ENCODE peak calls at places on chromosome 4, in five cellular contexts. C is CD4-positive, alpha-beta memory T cell; V is A549; X is tibial artery; J is body of pancreas. I is an unnamed sample. For H3K4me1, the result is how much of the 10 kb centered on the place peaks cover.

GRCh38 chr4:53935780-53936179 is 128.6 kb downstream of the CHIC2 start:
- DNase-seq in C (no peak), V (no peak), J (no peak), X (no peak), I (no peak)

GRCh38 chr4:156388826-156389225 is 435.2 kb upstream of the CTSO start:
- DNase-seq in X (no peak), C (no peak), J (no peak), V (no peak), I (no peak)

GRCh38 chr4:165294907-165295306 is 32.6 kb upstream of the MSMO1 start:
- DNase-seq in V (no peak), J (no peak), X (no peak), C (peak), I (no peak)

GRCh38 chr4:180766903-180767302 is 1476.3 kb upstream of the TENM3 start:
- DNase-seq in J (no peak), V (no peak), X (no peak), C (no peak), I (no peak)

GRCh38 chr4:144572660-144573059 is 73.3 kb upstream of the HHIP start:
- DNase-seq in X (no peak), V (peak), C (no peak), J (no peak), I (no peak)

GRCh38 chr4:54225671-54226398 is 3.3 kb upstream of the PDGFRA start:
- DNase-seq in X (no peak), V (no peak), C (no peak), J (no peak), I (no peak)

GRCh38 chr4:46503739-46504138 is 113.8 kb upstream of the GABRA2 start:
- DNase-seq in C (no peak), J (no peak), X (no peak), V (no peak), I (no peak)

GRCh38 chr4:52704676-52705075 is 45.6 kb upstream of the USP46 start:
- DNase-seq in X (no peak), V (no peak), C (no peak), J (no peak), I (no peak)

GRCh38 chr4:189124149-189124758 is 816.4 kb upstream of the FRG1 start:
- DNase-seq in V (peak), C (no peak), J (peak), X (no peak), I (no peak)

GRCh38 chr4:8583655-8584025 is 3.4 kb downstream of the GPR78 start:
- DNase-seq in V (no peak), C (no peak), J (no peak), X (no peak), I (no peak)

GRCh38 chr4:23788027-23788426 is 101.8 kb downstream of the PPARGC1A start:
- DNase-seq in X (no peak), V (no peak), C (no peak), J (no peak), I (no peak)
- H3K27ac ChIP-seq in X (no peak), V (no peak), C (no peak), J (no peak), I (peak)

GRCh38 chr4:88012652-88013051 is 5.2 kb downstream of the PKD2 start:
- DNase-seq in X (no peak), C (no peak), J (no peak), V (no peak), I (no peak)

GRCh38 chr4:88008624-88009235 is 1.3 kb downstream of the PKD2 start:
- DNase-seq in V (peak), X (no peak), J (no peak), C (no peak), I (no peak)

GRCh38 chr4:88008133-88008621 is 742 bp downstream of the PKD2 start:
- DNase-seq in J (peak), V (peak), X (peak), C (peak), I (peak)

GRCh38 chr4:88009871-88010270 is 2.4 kb downstream of the PKD2 start:
- DNase-seq in C (no peak), V (no peak), X (no peak), J (no peak), I (no peak)

GRCh38 chr4:88010921-88011320 is 3.5 kb downstream of the PKD2 start:
- DNase-seq in J (no peak), C (no peak), X (no peak), V (no peak), I (no peak)
- H3K4me1 ChIP-seq in J (under half), C (under half), X (half or more), V (half or more), I (half or more)

DNA sequence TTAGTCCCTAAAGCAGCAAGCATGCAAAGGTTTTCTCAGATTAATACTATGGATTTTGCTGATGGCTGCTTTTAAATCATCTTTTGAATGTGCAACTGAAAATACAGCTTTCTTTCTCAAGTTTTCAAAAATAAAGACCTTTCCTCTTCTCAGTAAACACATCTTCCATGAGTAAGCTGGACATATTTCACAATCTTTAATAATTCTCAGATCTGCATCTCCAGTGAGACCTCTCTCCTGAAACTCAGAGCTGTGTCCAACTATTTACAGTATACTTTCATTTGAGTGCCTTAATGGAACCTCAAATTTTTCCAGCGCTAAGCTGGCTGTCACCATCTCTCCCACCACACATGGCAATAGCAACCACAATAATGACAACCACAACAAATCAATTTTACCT is 192.4 kb upstream of the RPL34 start:
- DNase-seq in X (no peak), C (no peak), V (no peak), J (no peak), I (no peak)
- H3K27ac ChIP-seq in X (no peak), C (no peak), V (no peak), J (no peak), I (no peak)

GRCh38 chr4:827209-828081 is 1.5 kb upstream of the CPLX1 start:
- DNase-seq in C (no peak), X (peak), V (no peak), J (peak), I (no peak)

GRCh38 chr4:829761-830655 is 4.1 kb upstream of the CPLX1 start:
- DNase-seq in C (no peak), J (peak), V (no peak), X (peak), I (no peak)

GRCh38 chr4:830776-831482 is 5.0 kb upstream of the CPLX1 start:
- DNase-seq in J (no peak), V (no peak), C (no peak), X (peak), I (no peak)

GRCh38 chr4:828641-829271 is 2.8 kb upstream of the CPLX1 start:
- DNase-seq in J (peak), X (peak), C (no peak), V (peak), I (peak)

DNA sequence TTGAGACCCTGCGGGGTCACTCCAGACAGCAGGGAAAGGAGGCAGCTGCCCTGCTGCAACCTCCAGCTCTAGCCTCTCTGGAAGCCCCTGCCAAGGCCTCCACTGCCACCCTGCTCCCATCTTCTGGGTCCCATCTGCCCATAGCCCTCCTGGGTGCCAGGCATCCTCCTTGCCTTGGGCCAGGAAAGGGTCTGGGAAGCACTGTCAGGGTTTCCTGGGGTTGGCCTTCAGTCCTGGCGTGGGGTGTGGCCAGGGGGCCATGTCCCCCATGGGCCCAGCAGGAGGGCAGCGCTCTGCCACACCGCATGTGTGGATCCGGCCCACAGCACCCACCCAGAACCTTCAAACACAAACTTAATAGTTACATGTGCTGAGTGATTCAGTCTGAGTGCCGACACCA is 3.4 kb upstream of the CPLX1 start:
- DNase-seq in C (no peak), V (no peak), J (peak), X (peak), I (no peak)
- H3K4me1 ChIP-seq in C (under half), V (under half), J (under half), X (under half), I (half or more)

GRCh38 chr4:48337726-48338125 is 3.6 kb upstream of the SLAIN2 start:
- DNase-seq in J (no peak), X (no peak), C (no peak), V (no peak), I (no peak)
- H3K27ac ChIP-seq in J (no peak), X (peak), C (no peak), V (no peak), I (no peak)

GRCh38 chr4:1721003-1721665 is at the start of the genes TACC3 and TMEM129:
- DNase-seq in J (peak), X (peak), V (peak), C (peak), I (peak)

GRCh38 chr4:1720163-1720983 is 750 bp downstream of the TMEM129 start:
- DNase-seq in V (no peak), X (no peak), J (no peak), C (no peak), I (peak)

GRCh38 chr4:1721666-1722550 is 587 bp downstream of the TACC3 start:
- DNase-seq in X (no peak), V (no peak), C (no peak), J (no peak), I (no peak)

GRCh38 chr4:1723131-1723801 is 1.9 kb downstream of the TACC3 start:
- DNase-seq in C (peak), X (no peak), V (no peak), J (no peak), I (no peak)

GRCh38 chr4:1722551-1723071 is 1.3 kb downstream of the TACC3 start:
- DNase-seq in X (no peak), J (no peak), V (no peak), C (no peak), I (peak)
- H3K4me1 ChIP-seq in X (under half), J (half or more), V (under half), C (half or more), I (half or more)

GRCh38 chr4:148445903-148446261 is 3.7 kb upstream of the NR3C2 start:
- DNase-seq in X (no peak), C (no peak), J (no peak), V (no peak), I (no peak)
- H3K27ac ChIP-seq in X (peak), C (peak), J (no peak), V (no peak), I (peak)

GRCh38 chr4:1780435-1780834 is 12.7 kb upstream of the FGFR3 start:
- DNase-seq in C (no peak), V (no peak), X (no peak), J (no peak), I (no peak)

GRCh38 chr4:1784789-1785591 is 8.1 kb upstream of the FGFR3 start:
- DNase-seq in C (no peak), J (no peak), V (no peak), X (no peak), I (peak)

GRCh38 chr4:1784395-1784788 is 8.7 kb upstream of the FGFR3 start:
- DNase-seq in V (no peak), X (no peak), J (no peak), C (no peak), I (no peak)

GRCh38 chr4:1783970-1784369 is 9.1 kb upstream of the FGFR3 start:
- DNase-seq in V (no peak), C (no peak), J (no peak), X (no peak), I (no peak)

DNA sequence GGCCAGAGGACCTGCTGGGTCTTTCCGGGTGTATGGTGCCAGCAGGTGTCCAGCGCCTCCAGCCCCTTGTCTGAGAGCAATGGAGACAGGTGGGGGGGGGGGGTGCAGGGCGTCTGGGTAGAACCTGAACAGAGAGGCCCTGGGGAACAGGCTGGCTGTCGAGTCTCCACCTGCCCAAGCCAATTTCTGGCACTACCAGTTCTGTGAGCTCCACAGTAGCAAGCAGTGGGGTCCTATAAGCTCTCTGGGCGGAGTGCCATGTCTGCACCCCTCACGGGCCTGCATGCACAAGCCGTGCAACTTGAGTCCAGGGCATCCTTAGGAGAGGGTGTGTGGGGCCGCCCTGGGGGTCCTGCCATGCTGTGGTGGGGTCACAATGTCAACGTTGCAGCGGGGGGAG is 10.1 kb upstream of the FGFR3 start:
- DNase-seq in J (no peak), V (no peak), X (no peak), C (no peak), I (no peak)
- H3K4me1 ChIP-seq in J (under half), V (under half), X (under half), C (under half), I (under half)

GRCh38 chr4:169252339-169253086 is 18.2 kb downstream of the SH3RF1 start:
- DNase-seq in J (no peak), C (no peak), V (no peak), X (no peak), I (no peak)

GRCh38 chr4:169249214-169249973 is 21.4 kb downstream of the SH3RF1 start:
- DNase-seq in C (no peak), J (no peak), V (peak), X (no peak), I (no peak)

GRCh38 chr4:169251291-169252235 is 19.2 kb downstream of the SH3RF1 start:
- DNase-seq in C (no peak), V (peak), J (no peak), X (no peak), I (no peak)

GRCh38 chr4:169248645-169249044 is 22.1 kb downstream of the SH3RF1 start:
- DNase-seq in C (no peak), V (no peak), J (no peak), X (no peak), I (no peak)

GRCh38 chr4:169250796-169251195 is 20.0 kb downstream of the SH3RF1 start:
- DNase-seq in X (no peak), J (no peak), V (no peak), C (no peak), I (no peak)
- H3K27ac ChIP-seq in X (no peak), J (no peak), V (peak), C (no peak), I (no peak)